ENCODE peak calls at places on chromosomes 13 and 19, in four cellular contexts. Z, R, D and N are unnamed samples. For H3K27me3, the result is how much of the 10 kb centered on the place peaks cover.

GRCh38 chr19:45768644-45769053 is 403 bp downstream of the SIX5 start:
- DNase-seq in Z (no peak), R (peak), D (no peak), N (no peak)

GRCh38 chr19:7870571-7871279 is 3.5 kb downstream of the PRR36 start:
- DNase-seq in Z (no peak), R (no peak), D (peak), N (no peak)

GRCh38 chr19:54871713-54872112 is 2.3 kb upstream of the FCAR start:
- DNase-seq in Z (no peak), R (no peak), D (no peak), N (no peak)

GRCh38 chr13:74206061-74206561 is 71.9 kb upstream of the KLF12 start:
- DNase-seq in Z (no peak), R (peak), D (no peak), N (no peak)

GRCh38 chr13:43359536-43359935 is 336.1 kb downstream of the DNAJC15 start:
- DNase-seq in Z (no peak), R (no peak), D (no peak), N (no peak)

GRCh38 chr19:39970424-39970673 is 616 bp upstream of the PSMC4 start:
- DNase-seq in Z (no peak), R (no peak), D (no peak), N (no peak)

GRCh38 chr13:78709028-78709427 is 50.1 kb upstream of the OBI1 start:
- DNase-seq in Z (no peak), R (no peak), D (no peak), N (no peak)

GRCh38 chr13:60572003-60572792 is 175.2 kb downstream of the TDRD3 start:
- DNase-seq in Z (no peak), R (peak), D (no peak), N (peak)

GRCh38 chr13:99806671-99807070 is 164.9 kb downstream of the ZIC5 start:
- DNase-seq in Z (no peak), R (no peak), D (no peak), N (no peak)

GRCh38 chr19:46571495-46571894 is 29.6 kb upstream of the CALM3 start:
- DNase-seq in Z (no peak), R (peak), D (no peak), N (no peak)

GRCh38 chr19:56312337-56312736 is 2.3 kb downstream of the ZSCAN5A start:
- DNase-seq in Z (no peak), R (no peak), D (no peak), N (no peak)

GRCh38 chr13:54536112-54536511 is 1507.5 kb downstream of the OLFM4 start:
- DNase-seq in Z (no peak), R (no peak), D (no peak), N (no peak)

GRCh38 chr13:46628622-46629365 is 75.8 kb downstream of the LRCH1 start:
- DNase-seq in Z (no peak), R (no peak), D (no peak), N (no peak)

GRCh38 chr19:29561601-29562000 is 35.8 kb downstream of the VSTM2B start:
- DNase-seq in Z (no peak), R (no peak), D (no peak), N (no peak)

GRCh38 chr19:32404213-32404938 is 1.2 kb upstream of the DPY19L3 start:
- DNase-seq in Z (no peak), R (no peak), D (no peak), N (no peak)

DNA sequence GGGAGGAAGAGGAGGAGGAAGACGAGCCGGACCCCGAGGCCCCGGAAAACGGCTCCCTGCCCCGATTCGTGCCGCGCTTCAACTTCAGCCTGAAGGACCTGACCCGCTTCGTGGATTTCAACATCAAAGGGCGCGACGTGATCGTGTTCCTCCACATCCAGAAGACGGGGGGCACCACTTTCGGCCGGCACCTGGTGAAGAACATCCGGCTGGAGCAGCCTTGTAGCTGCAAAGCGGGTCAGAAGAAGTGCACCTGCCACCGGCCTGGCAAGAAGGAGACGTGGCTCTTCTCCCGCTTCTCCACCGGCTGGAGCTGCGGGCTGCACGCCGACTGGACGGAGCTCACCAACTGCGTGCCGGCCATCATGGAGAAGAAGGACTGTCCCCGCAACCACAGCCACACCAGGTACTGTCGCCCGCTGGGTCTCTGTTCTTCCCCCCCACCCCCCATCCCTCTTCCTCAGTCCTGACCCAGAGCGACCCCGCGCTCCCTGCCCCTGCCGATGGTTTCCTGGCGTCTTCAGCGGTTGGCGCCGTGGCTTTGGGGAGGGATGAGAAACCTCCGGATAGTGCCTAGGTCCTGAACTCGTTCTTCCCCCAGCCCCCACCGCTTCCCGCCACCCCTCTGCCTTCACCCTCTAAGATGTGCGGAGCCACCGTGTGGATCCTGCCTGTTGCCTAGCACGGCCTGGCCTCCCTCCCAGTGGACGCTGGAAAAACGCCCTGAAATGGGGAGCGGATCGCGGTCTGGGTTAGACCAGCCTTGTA is 1.4 kb downstream of the HS6ST3 start:
- DNase-seq in Z (no peak), R (no peak), D (peak), N (no peak)
- H3K27me3 ChIP-seq in Z (under half), R (half or more), D (half or more), N (under half)

DNA sequence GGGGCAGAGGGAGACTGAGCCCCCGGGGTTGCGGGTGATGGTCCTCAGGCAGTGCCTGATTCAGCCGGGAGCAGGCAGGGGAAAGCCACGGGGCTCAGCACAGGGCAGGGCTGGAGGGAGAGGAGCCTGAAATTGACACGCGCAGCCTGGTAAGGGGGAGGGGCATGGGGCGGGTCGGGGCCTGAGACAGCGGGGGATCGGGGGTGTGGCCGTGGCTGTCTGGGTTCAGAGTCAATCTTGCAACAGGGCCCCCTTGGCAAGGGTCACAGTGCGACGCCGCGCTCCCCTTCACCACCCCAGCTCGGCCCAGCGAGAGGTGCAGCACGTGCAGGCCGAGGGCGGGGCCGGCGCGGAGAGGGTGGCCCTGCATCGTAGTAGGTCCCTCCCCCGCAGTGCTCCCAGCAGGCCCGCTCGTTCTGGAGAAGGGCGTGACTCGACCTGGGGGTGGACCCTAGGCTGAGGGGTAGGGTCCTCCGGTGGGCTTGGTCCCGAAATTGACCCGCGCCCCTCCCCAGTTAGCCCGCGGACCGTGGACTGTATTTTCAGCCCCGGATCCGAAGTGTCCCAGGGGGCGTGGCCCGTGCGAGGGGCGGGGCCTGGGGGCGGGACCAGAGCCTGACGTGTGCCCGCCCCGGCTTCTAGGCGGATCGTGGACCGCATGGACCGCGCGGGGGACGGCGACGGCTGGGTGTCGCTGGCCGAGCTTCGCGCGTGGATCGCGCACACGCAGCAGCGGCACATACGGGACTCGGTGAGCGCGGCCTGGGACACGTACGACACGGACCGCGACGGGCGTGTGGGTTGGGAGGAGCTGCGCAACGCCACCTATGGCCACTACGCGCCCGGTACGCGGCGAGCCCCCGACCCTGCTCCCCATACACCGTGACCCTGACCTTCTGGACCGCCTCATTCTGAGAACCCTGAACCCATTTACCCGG is 6.0 kb downstream of the RCN3 start:
- DNase-seq in Z (peak), R (peak), D (peak), N (no peak)
- H3K4me3 ChIP-seq in Z (peak), R (peak), D (peak), N (peak)

GRCh38 chr19:36125557-36125956 is 10.3 kb downstream of the TBCB start:
- DNase-seq in Z (no peak), R (no peak), D (no peak), N (no peak)

GRCh38 chr19:36120092-36120983 is 5.1 kb downstream of the TBCB start:
- DNase-seq in Z (no peak), R (no peak), D (no peak), N (no peak)

GRCh38 chr19:36116344-36116637 is 1.0 kb downstream of the TBCB start:
- DNase-seq in Z (no peak), R (no peak), D (no peak), N (no peak)

GRCh38 chr19:36121486-36122124 is 6.3 kb downstream of the TBCB start:
- DNase-seq in Z (no peak), R (no peak), D (no peak), N (no peak)

DNA sequence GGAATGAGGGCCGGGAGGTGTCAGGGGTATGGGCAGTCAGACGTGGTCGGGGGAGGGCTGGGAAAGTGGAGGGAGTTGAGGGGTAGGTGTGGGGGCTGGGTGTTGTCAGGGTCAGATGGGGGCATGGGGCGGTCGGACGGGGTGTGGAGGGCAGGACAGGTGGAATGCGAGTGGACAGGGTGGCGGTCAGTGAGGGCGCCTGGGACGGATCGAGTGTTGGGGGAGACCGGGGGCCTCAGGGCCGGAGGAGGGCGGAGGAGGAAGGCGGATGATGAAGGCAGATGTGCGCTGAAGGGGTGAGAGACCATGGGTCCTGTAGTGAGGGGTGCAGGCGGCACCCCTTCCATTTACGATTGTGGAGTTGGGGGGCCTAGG is 5.7 kb downstream of the TBCB start:
- DNase-seq in Z (no peak), R (no peak), D (no peak), N (no peak)
- H3K27me3 ChIP-seq in Z (under half), R (under half), D (under half), N (under half)

DNA sequence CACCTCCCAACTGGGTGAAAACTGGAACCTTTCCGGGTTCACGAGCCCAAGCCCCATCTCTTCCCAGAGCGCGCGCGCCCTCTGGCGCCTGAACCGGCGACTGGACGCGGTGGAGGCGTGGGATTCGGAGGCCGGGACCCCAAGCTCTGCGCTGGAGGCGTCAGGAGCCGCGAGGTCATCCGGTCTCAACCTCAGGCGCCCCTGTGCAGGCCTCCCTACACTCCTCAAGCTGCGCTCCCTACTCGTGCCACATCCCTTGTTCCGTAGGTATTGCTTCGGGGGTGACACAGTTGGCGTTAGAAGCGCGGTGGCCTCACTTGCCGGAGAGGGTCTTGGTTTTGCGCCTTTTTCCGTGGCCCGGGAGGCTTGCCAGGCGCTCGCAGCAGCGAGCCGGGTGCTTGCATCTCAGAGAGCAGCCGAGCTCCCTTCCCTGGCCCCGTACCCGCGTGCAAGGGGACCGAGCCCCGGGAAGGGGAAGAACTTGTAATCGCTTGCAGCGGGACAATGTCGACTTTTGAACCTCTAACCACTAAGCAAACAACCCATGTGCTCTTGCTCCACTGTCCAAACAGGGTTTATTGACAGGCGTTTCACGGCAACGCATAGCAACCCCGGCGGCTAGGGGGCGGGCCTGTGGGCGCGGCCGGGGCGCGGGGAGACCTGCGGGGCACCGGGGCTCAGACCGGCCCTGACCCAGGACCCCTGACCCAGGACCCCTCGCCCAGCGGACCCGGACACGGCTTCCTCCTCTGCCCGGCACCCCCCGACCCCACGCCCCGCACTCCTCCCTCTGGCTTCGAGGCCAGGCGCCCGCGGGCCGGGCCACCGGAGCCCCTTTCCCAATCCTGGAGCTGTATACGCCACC is 8.5 kb downstream of the CDX2 start:
- DNase-seq in Z (no peak), R (peak), D (peak), N (no peak)
- H3K4me3 ChIP-seq in Z (peak), R (no peak), D (peak), N (no peak)

DNA sequence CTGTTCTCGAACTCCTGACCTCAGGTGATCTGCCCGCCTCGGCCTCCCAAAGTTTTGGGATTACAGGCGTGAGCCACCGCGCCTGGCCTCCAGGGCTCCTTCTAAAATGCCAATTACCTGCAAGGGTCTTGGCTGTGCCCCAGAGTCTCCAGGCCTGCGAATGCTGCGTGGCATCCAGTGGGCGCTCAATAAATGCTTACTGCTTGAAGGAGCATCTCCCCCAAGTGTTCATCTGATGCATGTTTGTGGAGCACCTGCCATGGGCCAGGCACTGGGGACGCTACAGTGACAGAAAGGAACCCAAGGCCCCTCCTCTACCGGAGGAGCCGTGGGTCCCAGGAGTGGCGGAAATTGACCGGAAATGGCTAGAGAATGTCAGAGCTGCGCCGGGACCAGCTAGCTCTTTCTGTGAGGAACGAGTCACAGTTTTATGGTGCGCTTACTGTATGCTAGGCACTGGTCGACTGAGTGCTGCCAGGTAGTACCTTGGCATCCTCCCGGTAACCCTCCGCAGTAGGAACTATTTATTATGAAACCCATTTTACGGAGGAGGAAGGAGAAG is 14.2 kb downstream of the ANKRD24 start:
- DNase-seq in Z (no peak), R (no peak), D (no peak), N (no peak)
- H3K27me3 ChIP-seq in Z (under half), R (under half), D (half or more), N (under half)

DNA sequence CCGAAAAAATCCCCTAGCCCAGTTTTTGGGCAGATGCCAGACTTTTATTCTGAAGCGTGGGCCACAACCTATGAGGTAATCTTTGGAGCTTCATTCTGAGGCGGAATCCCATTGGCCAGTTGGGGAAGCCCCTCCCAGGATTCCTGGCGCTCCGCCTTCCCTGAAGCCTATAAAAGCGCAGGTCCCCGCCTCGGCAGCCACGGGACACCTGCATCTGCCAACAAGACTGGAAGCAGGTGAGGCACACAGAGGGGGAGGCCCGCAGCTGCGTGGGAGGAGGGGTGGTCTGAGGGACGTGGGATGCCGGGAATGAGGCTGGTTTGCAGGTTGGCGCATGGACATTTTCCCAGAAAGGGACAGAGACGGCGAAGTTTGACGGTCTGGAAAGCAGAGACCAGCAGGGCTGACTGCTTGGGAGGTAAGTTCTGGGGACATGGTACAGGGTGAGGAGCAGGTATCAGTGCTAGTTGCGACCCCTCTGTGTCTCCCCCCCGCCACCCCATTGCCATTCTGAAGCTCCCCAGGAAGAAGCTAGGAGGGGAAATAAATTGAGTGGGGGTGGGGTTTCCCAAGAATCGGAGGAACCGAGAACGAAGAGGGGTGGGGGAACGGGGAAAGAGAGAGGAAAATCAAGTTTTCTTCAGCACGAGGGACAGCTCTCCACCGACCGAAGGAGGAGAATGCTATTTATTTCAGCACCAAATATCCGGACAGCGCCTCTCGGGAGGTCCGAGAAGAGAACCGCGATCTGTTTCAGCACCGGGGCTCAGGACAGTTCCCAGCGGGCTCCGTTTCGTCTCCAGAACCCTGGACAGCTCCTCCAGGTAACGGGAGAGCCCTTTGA is 22.4 kb upstream of the FEM1A start:
- DNase-seq in Z (peak), R (peak), D (peak), N (peak)
- H3K4me3 ChIP-seq in Z (no peak), R (no peak), D (no peak), N (no peak)

DNA sequence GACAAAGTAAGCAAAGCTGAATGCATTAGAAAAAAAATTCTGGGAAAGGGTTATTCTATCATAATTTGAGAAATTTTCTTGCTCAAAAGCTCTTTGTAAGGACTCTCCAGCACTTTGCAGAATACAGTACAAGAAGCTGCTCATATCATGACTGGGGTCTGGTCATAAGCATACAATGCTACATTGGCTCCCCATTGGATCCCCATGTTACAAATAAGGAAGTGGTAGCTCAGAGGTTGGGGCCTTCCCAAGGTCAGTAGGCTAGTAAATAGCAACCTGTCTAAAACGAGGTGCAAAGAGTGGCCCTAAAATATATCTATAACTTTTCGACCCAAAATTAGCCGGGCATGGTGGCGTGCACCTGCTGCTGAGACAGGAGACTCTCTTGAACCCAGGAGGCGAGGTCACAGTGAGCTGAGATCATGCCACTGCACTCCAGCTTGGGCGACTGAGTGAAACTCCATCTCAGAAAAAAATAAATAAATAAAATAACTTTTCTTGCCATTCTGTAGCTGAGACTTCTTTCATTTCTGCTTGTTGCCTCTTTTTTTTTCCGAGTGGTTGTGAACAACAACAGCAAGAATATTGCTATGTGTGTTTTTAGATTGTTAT is 10.1 kb downstream of the CDX2 start:
- DNase-seq in Z (no peak), R (no peak), D (no peak), N (no peak)
- H3K27me3 ChIP-seq in Z (under half), R (half or more), D (half or more), N (half or more)

GRCh38 chr13:111215081-111216047 is 100.3 kb downstream of the ARHGEF7 start:
- DNase-seq in Z (no peak), R (no peak), D (no peak), N (no peak)

GRCh38 chr13:111216166-111216960 is 101.3 kb downstream of the ARHGEF7 start:
- DNase-seq in Z (no peak), R (no peak), D (no peak), N (no peak)

GRCh38 chr13:111217661-111218060 is 102.6 kb downstream of the ARHGEF7 start:
- DNase-seq in Z (no peak), R (no peak), D (peak), N (no peak)

GRCh38 chr13:111219950-111220349 is 100.5 kb upstream of the TEX29 start:
- DNase-seq in Z (no peak), R (no peak), D (no peak), N (no peak)

DNA sequence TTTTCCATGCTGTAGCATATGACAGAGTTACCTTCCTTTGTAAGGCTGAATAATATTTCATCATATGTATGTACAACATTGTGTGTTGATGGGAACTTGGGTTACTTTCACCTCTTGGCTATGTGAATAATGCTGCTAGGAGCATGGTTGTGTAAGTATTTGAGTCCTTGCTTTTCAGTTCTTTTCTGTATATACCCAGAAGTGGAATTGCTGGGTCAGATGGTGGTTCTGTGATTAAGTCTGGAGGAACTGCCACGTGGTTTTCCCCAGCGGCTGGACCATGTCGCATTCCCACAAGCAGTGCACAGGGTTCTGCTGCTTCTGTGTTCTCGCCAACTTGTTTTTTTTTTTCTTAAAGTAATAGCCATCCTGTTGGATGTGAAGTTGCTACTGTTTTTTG is 101.1 kb upstream of the TEX29 start:
- DNase-seq in Z (no peak), R (peak), D (no peak), N (peak)
- H3K4me3 ChIP-seq in Z (no peak), R (no peak), D (no peak), N (no peak)